ENCODE peak calls at places on chromosome 19, in five cellular contexts. One of them, this sample, is unnamed.

GRCh38 chr19:38003427-38004099 is 96.6 kb downstream of the SIPA1L3 start:
- DNase-seq in K562: no peak
- DNase-seq in GM12878: peak
- DNase-seq in H1: no peak
- DNase-seq in HepG2: no peak
- DNase-seq in this sample: no peak

GRCh38 chr19:41897181-41897580 is 14.2 kb downstream of the ARHGEF1 start:
- DNase-seq in HepG2: no peak
- DNase-seq in H1: no peak
- DNase-seq in GM12878: no peak
- DNase-seq in K562: no peak
- DNase-seq in this sample: no peak

GRCh38 chr19:4575978-4576933 is 16.8 kb upstream of the SEMA6B start:
- DNase-seq in H1: no peak
- DNase-seq in K562: peak
- DNase-seq in HepG2: peak
- DNase-seq in GM12878: no peak
- DNase-seq in this sample: peak

GRCh38 chr19:1267441-1268391 is 1.4 kb upstream of the CIRBP start:
- DNase-seq in GM12878: no peak
- DNase-seq in H1: no peak
- DNase-seq in HepG2: no peak
- DNase-seq in K562: peak
- DNase-seq in this sample: no peak

GRCh38 chr19:29807870-29808405 is 3.9 kb upstream of the CCNE1 start:
- DNase-seq in H1: no peak
- DNase-seq in K562: no peak
- DNase-seq in HepG2: no peak
- DNase-seq in GM12878: no peak
- DNase-seq in this sample: no peak

GRCh38 chr19:34269968-34270621 is 15.7 kb downstream of the GARRE1 start:
- DNase-seq in H1: no peak
- DNase-seq in K562: peak
- DNase-seq in HepG2: peak
- DNase-seq in GM12878: peak
- DNase-seq in this sample: peak

GRCh38 chr19:53958168-53958571 is 4.6 kb upstream of the CACNG8 start:
- DNase-seq in K562: no peak
- DNase-seq in HepG2: no peak
- DNase-seq in H1: no peak
- DNase-seq in GM12878: no peak
- DNase-seq in this sample: no peak

GRCh38 chr19:13044160-13044853 is 49.0 kb downstream of the NFIX start:
- DNase-seq in GM12878: no peak
- DNase-seq in K562: no peak
- DNase-seq in HepG2: no peak
- DNase-seq in H1: no peak
- DNase-seq in this sample: no peak

GRCh38 chr19:31127132-31127967 is 221.9 kb downstream of the TSHZ3 start:
- DNase-seq in HepG2: no peak
- DNase-seq in H1: peak
- DNase-seq in GM12878: no peak
- DNase-seq in K562: no peak
- DNase-seq in this sample: peak

GRCh38 chr19:373391-374182 is 29.0 kb upstream of the MIER2 start:
- DNase-seq in HepG2: no peak
- DNase-seq in GM12878: no peak
- DNase-seq in H1: no peak
- DNase-seq in K562: no peak
- DNase-seq in this sample: no peak

GRCh38 chr19:8163781-8164180 is 14.4 kb upstream of the FBN3 start:
- DNase-seq in H1: no peak
- DNase-seq in GM12878: no peak
- DNase-seq in HepG2: no peak
- DNase-seq in K562: no peak
- DNase-seq in this sample: no peak

GRCh38 chr19:30549151-30549550 is 177.0 kb downstream of the ZNF536 start:
- DNase-seq in HepG2: no peak
- DNase-seq in GM12878: no peak
- DNase-seq in H1: no peak
- DNase-seq in K562: no peak
- DNase-seq in this sample: no peak

GRCh38 chr19:53511357-53511756 is 26.6 kb upstream of the ZNF331 start:
- DNase-seq in GM12878: no peak
- DNase-seq in HepG2: no peak
- DNase-seq in K562: no peak
- DNase-seq in H1: no peak
- DNase-seq in this sample: no peak

GRCh38 chr19:8510589-8511115 is 3.3 kb downstream of the ZNF414 start:
- DNase-seq in H1: no peak
- DNase-seq in K562: no peak
- DNase-seq in HepG2: no peak
- DNase-seq in GM12878: no peak
- DNase-seq in this sample: no peak

GRCh38 chr19:10503002-10503789 is at the start of gene KEAP1:
- DNase-seq in K562: peak
- DNase-seq in HepG2: peak
- DNase-seq in H1: no peak
- DNase-seq in GM12878: no peak
- DNase-seq in this sample: peak

GRCh38 chr19:2037676-2038255 is 13.3 kb downstream of the MKNK2 start:
- DNase-seq in HepG2: no peak
- DNase-seq in GM12878: no peak
- DNase-seq in K562: no peak
- DNase-seq in H1: no peak
- DNase-seq in this sample: no peak

GRCh38 chr19:18523841-18524240 is 2.0 kb upstream of the ELL start:
- DNase-seq in K562: no peak
- DNase-seq in HepG2: peak
- DNase-seq in GM12878: no peak
- DNase-seq in H1: no peak
- DNase-seq in this sample: no peak

GRCh38 chr19:871446-872265 is 12.2 kb downstream of the CFD start:
- DNase-seq in HepG2: peak
- DNase-seq in K562: peak
- DNase-seq in H1: no peak
- DNase-seq in GM12878: no peak
- DNase-seq in this sample: no peak

GRCh38 chr19:708154-709141 is at the start of gene PALM:
- DNase-seq in HepG2: peak
- DNase-seq in H1: no peak
- DNase-seq in GM12878: no peak
- DNase-seq in K562: peak
- DNase-seq in this sample: no peak

GRCh38 chr19:1063030-1063908 is 3.7 kb upstream of the ARHGAP45 start:
- DNase-seq in HepG2: no peak
- DNase-seq in H1: no peak
- DNase-seq in GM12878: no peak
- DNase-seq in K562: peak
- DNase-seq in this sample: no peak

GRCh38 chr19:13597625-13598024 is 91.3 kb upstream of the CACNA1A start:
- DNase-seq in HepG2: peak
- DNase-seq in GM12878: peak
- DNase-seq in H1: no peak
- DNase-seq in K562: peak
- DNase-seq in this sample: peak

GRCh38 chr19:9913237-9914000 is 22.9 kb downstream of the OLFM2 start:
- DNase-seq in H1: no peak
- DNase-seq in K562: peak
- DNase-seq in HepG2: no peak
- DNase-seq in GM12878: no peak
- DNase-seq in this sample: peak

GRCh38 chr19:39199025-39199424 is 2.3 kb downstream of the NCCRP1 start:
- DNase-seq in K562: no peak
- DNase-seq in GM12878: no peak
- DNase-seq in H1: no peak
- DNase-seq in HepG2: peak
- DNase-seq in this sample: no peak
- TF ChIP-seq MAX in K562: no peak
- TF ChIP-seq MAX in GM12878: no peak
- TF ChIP-seq MAX in H1: no peak
- TF ChIP-seq MAX in HepG2: no peak
- TF ChIP-seq MAX in this sample: no peak

GRCh38 chr19:46727757-46728156 is 10.8 kb upstream of the PRKD2 start:
- DNase-seq in GM12878: no peak
- DNase-seq in HepG2: no peak
- DNase-seq in H1: no peak
- DNase-seq in K562: no peak
- DNase-seq in this sample: no peak

GRCh38 chr19:46729696-46730095 is 12.8 kb upstream of the PRKD2 start:
- DNase-seq in K562: no peak
- DNase-seq in GM12878: no peak
- DNase-seq in H1: no peak
- DNase-seq in HepG2: no peak
- DNase-seq in this sample: no peak

GRCh38 chr19:46728208-46728607 is 11.3 kb upstream of the PRKD2 start:
- DNase-seq in H1: no peak
- DNase-seq in HepG2: no peak
- DNase-seq in GM12878: no peak
- DNase-seq in K562: no peak
- DNase-seq in this sample: no peak

GRCh38 chr19:46730187-46730586 is 13.3 kb upstream of the PRKD2 start:
- DNase-seq in GM12878: no peak
- DNase-seq in HepG2: no peak
- DNase-seq in H1: no peak
- DNase-seq in K562: no peak
- DNase-seq in this sample: no peak

GRCh38 chr19:46728693-46729339 is 11.9 kb upstream of the PRKD2 start:
- DNase-seq in K562: peak
- DNase-seq in GM12878: no peak
- DNase-seq in H1: no peak
- DNase-seq in HepG2: peak
- DNase-seq in this sample: peak
- H3K4me3 ChIP-seq in K562: no peak
- H3K4me3 ChIP-seq in GM12878: no peak
- H3K4me3 ChIP-seq in H1: no peak
- H3K4me3 ChIP-seq in HepG2: no peak
- H3K4me3 ChIP-seq in this sample: no peak

DNA sequence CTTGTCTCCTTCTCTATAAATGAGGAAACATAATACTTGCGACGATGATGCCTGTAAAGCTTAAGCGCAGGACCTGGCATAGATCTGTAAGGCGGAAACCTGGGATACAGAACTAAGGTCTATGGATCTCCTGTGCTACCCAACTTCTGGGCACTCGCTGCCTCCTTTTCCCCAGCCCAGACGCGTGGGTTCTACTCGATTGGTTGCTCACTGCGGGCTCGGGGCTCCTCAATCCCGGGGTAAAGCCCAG is 616 bp upstream of the PSMC4 start:
- DNase-seq in HepG2: no peak
- DNase-seq in GM12878: peak
- DNase-seq in H1: no peak
- DNase-seq in K562: no peak
- DNase-seq in this sample: no peak
- TF ChIP-seq KDM1A in HepG2: no peak
- TF ChIP-seq KDM1A in GM12878: no peak
- TF ChIP-seq KDM1A in H1: no peak
- TF ChIP-seq KDM1A in K562: no peak
- TF ChIP-seq KDM1A in this sample: no peak

DNA sequence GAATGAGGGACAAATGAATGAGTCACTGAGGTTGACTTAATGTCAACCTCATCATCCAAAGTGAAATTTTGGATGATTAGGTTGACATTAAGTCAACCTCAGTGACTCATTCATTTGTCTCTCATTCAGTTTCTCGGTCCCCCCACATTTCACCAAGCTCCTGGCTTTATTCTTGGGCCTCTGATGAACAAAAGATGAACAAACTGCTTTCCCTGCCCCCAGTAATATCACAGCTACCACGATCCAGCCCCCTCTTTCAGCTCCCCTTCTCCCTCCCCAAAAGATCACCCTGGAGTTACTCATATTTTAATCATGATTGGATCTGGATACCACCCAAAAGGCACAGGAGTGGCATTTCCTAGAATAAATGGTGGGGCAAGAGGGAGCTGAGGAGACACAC is 10.8 kb downstream of the CEACAM18 start:
- DNase-seq in K562: no peak
- DNase-seq in GM12878: no peak
- DNase-seq in H1: no peak
- DNase-seq in HepG2: no peak
- DNase-seq in this sample: no peak
- TF ChIP-seq MAX in K562: no peak
- TF ChIP-seq MAX in GM12878: no peak
- TF ChIP-seq MAX in H1: no peak
- TF ChIP-seq MAX in HepG2: no peak
- TF ChIP-seq MAX in this sample: no peak

GRCh38 chr19:15316498-15316897 is 15.8 kb downstream of the BRD4 start:
- DNase-seq in K562: no peak
- DNase-seq in GM12878: peak
- DNase-seq in HepG2: no peak
- DNase-seq in H1: no peak
- DNase-seq in this sample: no peak
- H3K4me3 ChIP-seq in K562: no peak
- H3K4me3 ChIP-seq in GM12878: peak
- H3K4me3 ChIP-seq in HepG2: no peak
- H3K4me3 ChIP-seq in H1: no peak
- H3K4me3 ChIP-seq in this sample: no peak

GRCh38 chr19:40807147-40808020 is 8.4 kb downstream of the EGLN2 start:
- DNase-seq in HepG2: peak
- DNase-seq in K562: no peak
- DNase-seq in GM12878: no peak
- DNase-seq in H1: no peak
- DNase-seq in this sample: peak
- TF ChIP-seq KDM1A in HepG2: no peak
- TF ChIP-seq KDM1A in K562: no peak
- TF ChIP-seq KDM1A in GM12878: no peak
- TF ChIP-seq KDM1A in H1: no peak
- TF ChIP-seq KDM1A in this sample: no peak

DNA sequence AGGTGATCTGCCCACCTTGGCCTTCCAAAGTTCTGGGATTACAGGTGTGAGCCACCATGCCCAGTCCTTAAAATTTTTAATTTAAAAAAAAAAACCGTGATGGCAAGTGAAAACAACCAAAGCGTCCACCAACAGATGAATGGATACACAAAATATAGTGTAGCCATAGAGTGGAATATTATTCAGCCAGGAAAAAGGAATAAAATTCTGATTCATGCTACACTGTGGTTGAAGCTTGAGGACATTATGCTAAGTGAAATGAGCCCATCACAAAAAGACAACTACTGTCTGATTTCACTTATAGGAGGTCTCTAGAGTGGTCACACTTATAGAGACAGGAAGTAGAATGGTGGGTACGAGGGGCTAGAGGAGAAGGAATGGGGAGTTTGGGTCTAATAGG is 26.3 kb upstream of the KLF2 start:
- DNase-seq in K562: no peak
- DNase-seq in H1: no peak
- DNase-seq in HepG2: no peak
- DNase-seq in GM12878: no peak
- DNase-seq in this sample: no peak
- TF ChIP-seq MAX in K562: no peak
- TF ChIP-seq MAX in H1: no peak
- TF ChIP-seq MAX in HepG2: no peak
- TF ChIP-seq MAX in GM12878: no peak
- TF ChIP-seq MAX in this sample: no peak